ENCODE peak calls at places on chromosomes 12 and 14, in five cellular contexts. H, T, N, L and A are unnamed samples.

GRCh38 chr14:27945512-27945911 is 821.1 kb upstream of the FOXG1 start:
- DNase-seq in N (no peak), H (no peak), L (no peak), T (no peak), A (no peak)

GRCh38 chr14:106530423-106531107 is 1004.2 kb downstream of the TMEM121 start:
- DNase-seq in T (peak), H (no peak), L (no peak), N (no peak), A (peak)

GRCh38 chr12:5305425-5305824 is 126.5 kb upstream of the NTF3 start:
- DNase-seq in N (no peak), H (no peak), L (no peak), T (no peak), A (no peak)

GRCh38 chr12:120726510-120726793 is 826 bp downstream of the ACADS start:
- DNase-seq in H (no peak), T (no peak), N (no peak), L (no peak), A (no peak)

GRCh38 chr12:90262261-90262660 is 553.6 kb upstream of the ATP2B1 start:
- DNase-seq in H (no peak), L (no peak), T (no peak), N (no peak), A (no peak)

GRCh38 chr12:123075092-123075491 is 75.8 kb downstream of the PITPNM2 start:
- DNase-seq in H (no peak), L (no peak), T (no peak), N (no peak), A (peak)

GRCh38 chr14:101475468-101476257 is 85.6 kb upstream of the DIO3 start:
- DNase-seq in L (peak), T (no peak), H (no peak), N (peak), A (no peak)

GRCh38 chr14:94439453-94440057 is 13.0 kb downstream of the SERPINA11 start:
- DNase-seq in H (no peak), T (no peak), L (no peak), N (no peak), A (no peak)

GRCh38 chr12:31899136-31899535 is 60.1 kb upstream of the RESF1 start:
- DNase-seq in H (no peak), N (no peak), L (no peak), T (no peak), A (no peak)

GRCh38 chr14:69675877-69676416 is 64.6 kb downstream of the SUSD6 start:
- DNase-seq in N (no peak), L (no peak), T (no peak), H (no peak), A (peak)

GRCh38 chr12:132541996-132542395 is 52.0 kb downstream of the FBRSL1 start:
- DNase-seq in L (no peak), N (no peak), H (no peak), T (no peak), A (no peak)

GRCh38 chr12:122394626-122395194 is 27.8 kb downstream of the CLIP1 start:
- DNase-seq in N (peak), L (no peak), H (no peak), T (no peak), A (no peak)

GRCh38 chr12:54891717-54892478 is 37.6 kb downstream of the MUCL1 start:
- DNase-seq in L (no peak), H (no peak), N (no peak), T (no peak), A (no peak)

GRCh38 chr12:28817524-28817923 is 331.6 kb upstream of the FAR2 start:
- DNase-seq in L (no peak), H (no peak), T (no peak), N (no peak), A (no peak)

GRCh38 chr14:67416085-67416484 is 4.1 kb upstream of the PLEK2 start:
- DNase-seq in T (no peak), L (peak), N (no peak), H (no peak), A (no peak)

GRCh38 chr12:132560831-132561783 is 49.3 kb downstream of the LRCOL1 start:
- DNase-seq in L (peak), T (peak), N (no peak), H (no peak), A (peak)

GRCh38 chr12:24661657-24662096 is 287.2 kb downstream of the BCAT1 start:
- DNase-seq in N (peak), L (peak), H (peak), T (no peak), A (no peak)

GRCh38 chr12:132638541-132639408 is 20.2 kb downstream of the P2RX2 start:
- DNase-seq in H (no peak), T (no peak), N (peak), L (no peak), A (no peak)

GRCh38 chr12:52043386-52044212 is 7.6 kb upstream of the NR4A1 start:
- DNase-seq in T (no peak), L (peak), H (peak), N (peak), A (no peak)

GRCh38 chr14:25431211-25432076 is 381.5 kb upstream of the STXBP6 start:
- DNase-seq in N (no peak), H (no peak), L (no peak), T (no peak), A (peak)

GRCh38 chr14:89743828-89744227 is 210.7 kb downstream of the EFCAB11 start:
- DNase-seq in N (no peak), L (no peak), T (no peak), H (no peak), A (no peak)

GRCh38 chr14:37890095-37890494 is 294.7 kb downstream of the TTC6 start:
- DNase-seq in N (no peak), L (no peak), H (no peak), T (no peak), A (no peak)
- TF ChIP-seq CTCF in N (no peak), L (no peak), H (no peak), T (no peak), A (peak)

DNA sequence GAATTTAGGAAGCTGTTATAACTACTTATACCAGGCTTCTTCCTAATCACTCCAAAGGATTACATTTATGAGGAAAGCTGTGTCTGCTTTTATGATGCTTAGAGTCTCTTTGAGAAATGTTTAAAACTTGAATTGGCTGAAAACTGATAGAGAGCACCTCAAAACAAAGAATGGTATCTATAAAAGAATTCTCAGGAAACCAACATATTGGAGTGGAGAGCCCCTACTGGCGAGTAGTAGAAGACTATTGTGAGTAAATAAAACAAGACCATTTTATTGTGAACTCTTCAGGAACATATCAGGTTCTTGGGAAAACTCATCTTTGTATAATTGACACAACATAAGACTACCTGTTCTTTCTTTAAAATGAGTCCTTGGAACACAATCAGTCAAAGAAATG is 578.6 kb downstream of the RERGL start:
- DNase-seq in T (no peak), L (no peak), N (no peak), H (no peak), A (no peak)
- TF ChIP-seq CTCF in T (no peak), L (no peak), N (no peak), H (no peak), A (no peak)

DNA sequence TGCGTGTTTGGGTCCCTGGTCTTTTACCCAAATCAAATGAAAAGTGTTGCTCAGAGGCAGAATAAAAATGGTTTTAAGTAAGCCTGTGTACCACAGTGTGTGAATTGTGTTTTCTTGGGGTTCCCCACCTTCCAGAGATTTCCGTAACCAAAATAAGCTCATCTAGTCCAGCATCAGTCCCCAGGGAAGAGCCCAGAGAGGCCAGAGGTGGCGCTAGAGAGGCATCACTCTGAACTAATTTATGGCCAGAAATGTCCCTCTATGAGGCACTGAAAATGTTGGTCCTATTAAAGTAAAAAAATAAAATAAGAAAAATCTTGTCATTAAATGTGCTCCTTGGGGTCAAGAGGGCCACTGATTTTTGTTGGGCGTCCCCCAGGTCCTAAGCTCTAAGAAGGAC is 24.9 kb upstream of the PRKAB1 start:
- DNase-seq in H (no peak), L (no peak), N (no peak), T (no peak), A (no peak)
- TF ChIP-seq CTCF in H (no peak), L (no peak), N (peak), T (peak), A (peak)

DNA sequence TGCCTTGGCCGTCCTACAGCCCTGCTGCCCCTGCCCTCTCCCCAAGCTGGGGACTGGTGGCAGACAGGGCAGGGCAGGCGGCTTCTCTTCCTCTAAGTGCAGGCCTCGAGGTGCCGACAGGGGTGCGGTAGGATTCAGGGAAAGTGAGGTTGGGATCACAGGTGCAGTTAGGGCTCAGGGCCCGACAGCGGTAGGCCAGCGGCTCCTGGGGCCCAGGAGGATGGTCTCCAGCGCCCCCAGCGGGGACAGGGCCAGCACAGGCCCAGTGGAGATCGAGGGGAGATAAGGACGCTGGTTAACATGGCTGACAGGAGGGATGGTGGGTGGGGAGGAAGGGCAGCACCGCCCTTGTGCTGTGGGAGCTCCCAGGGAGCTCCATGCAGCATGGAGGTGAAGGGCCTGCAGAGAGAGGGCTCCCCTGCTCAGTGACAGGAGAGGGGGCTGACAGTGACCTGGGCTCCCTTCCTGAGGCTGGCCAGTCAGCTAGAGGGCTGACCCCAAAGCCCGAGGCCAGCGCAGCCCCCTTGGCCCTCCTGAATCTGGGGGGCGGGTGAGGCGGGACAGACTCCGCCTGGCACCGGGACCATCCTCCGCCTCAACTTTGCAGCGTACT is 860 bp upstream of the CRIP1 start:
- DNase-seq in L (peak), T (peak), N (no peak), H (no peak), A (peak)
- TF ChIP-seq CTCF in L (peak), T (peak), N (peak), H (peak), A (no peak)

DNA sequence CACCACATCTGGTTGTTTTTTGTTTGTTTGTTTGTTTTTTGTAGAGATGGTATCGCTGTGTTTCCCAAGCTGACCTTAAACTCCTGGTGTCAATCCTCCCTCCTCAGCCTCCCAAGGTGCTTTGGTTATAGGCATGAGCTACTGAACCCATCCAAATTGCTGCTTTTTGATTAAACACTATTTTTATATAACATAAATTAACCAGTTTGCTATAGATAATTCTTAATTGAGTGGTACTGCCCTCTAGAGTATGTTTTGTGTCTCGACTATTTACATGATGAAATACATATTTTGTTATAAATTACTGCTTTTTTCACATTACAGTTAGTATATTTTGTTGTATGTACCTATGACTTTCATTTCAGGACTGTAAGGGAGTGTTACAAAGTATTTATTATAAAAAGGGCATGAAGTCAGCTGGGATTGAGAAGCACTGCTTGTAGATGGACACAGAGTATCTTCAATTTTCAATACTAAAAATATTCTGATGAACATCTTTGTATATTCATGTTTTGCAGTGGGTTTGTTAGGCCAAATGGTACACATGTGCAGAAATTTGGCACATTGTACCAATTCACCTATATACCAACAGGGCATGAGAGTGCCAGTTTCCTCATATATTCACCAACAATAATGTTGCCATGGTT is 14.9 kb upstream of the SCAF11 start:
- DNase-seq in N (no peak), T (no peak), L (no peak), H (no peak), A (no peak)
- TF ChIP-seq CTCF in N (peak), T (peak), L (peak), H (peak), A (peak)

GRCh38 chr14:45940318-45940717 is 687.3 kb upstream of the MIS18BP1 start:
- DNase-seq in N (no peak), H (no peak), T (no peak), L (no peak), A (no peak)
- TF ChIP-seq CTCF in N (no peak), H (no peak), T (no peak), L (no peak), A (no peak)

DNA sequence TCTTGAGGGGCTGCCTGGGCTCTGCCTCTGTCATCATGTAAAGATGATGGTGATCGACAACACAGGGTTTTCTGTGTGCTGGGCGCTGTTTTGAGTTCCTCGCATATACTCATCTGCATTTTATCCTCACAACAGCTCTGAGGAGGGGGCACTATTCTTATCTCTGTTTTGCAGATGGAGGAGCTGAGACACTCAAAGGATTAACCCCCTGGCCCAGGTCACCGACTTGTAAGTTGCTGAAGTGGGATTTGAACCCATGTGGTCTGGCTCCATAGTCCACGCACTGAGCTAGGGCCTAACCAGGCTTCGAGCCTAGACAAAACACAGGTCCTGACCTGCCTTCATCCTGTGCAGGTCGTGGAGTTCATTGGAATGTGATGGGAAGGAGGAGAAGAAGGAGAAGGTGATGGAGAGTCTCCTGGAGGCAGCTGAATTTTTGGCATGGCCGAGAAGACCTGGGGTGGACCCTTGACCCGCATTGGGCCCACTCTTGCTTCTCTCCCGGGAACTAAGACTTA is 140.0 kb downstream of the ASCL4 start:
- DNase-seq in H (no peak), N (no peak), T (no peak), L (no peak), A (no peak)
- TF ChIP-seq CTCF in H (no peak), N (no peak), T (no peak), L (no peak), A (no peak)

DNA sequence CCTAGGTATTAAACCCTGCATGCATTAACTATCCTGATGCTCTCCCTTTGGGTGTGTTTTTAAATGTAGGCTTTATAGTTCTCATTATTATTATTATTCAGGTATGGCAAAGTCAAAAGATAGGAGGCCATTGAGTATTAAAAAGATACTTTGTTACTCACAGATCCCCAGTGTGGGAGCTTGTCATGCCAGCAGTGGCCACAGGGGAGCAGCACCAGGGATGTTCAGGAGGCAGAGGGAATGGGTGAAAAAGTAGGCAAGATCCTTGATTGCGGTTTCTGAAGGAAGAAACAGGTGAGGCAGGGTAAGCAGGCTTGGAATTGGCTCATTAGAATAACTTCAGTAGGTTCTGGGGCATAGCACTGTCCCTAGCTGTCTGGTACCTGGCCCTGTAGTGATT is 382.2 kb downstream of the MED13L start:
- DNase-seq in H (no peak), T (no peak), N (no peak), L (no peak), A (no peak)
- TF ChIP-seq CTCF in H (no peak), T (no peak), N (peak), L (no peak), A (no peak)